ENCODE peak calls at places on chromosomes 2 and 18, in seven cellular contexts. C, T, Y, P, O, H and I are unnamed samples.

GRCh38 chr2:55986700-55987440 is 63.3 kb upstream of the EFEMP1 start:
- DNase-seq in C (no peak), T (no peak), Y (no peak), P (no peak), O (no peak), H (no peak), I (no peak)

GRCh38 chr2:223469270-223470057 is 132.7 kb downstream of the SCG2 start:
- DNase-seq in C (no peak), T (no peak), Y (peak; percentile 83), P (no peak), O (no peak), H (peak; percentile 67), I (no peak)

GRCh38 chr2:65018141-65018582 is 29.0 kb downstream of the SLC1A4 start:
- DNase-seq in C (no peak), T (no peak), Y (peak; percentile 43), P (no peak), O (peak; percentile 83), H (no peak), I (no peak)

GRCh38 chr2:160389875-160390274 is 103.7 kb downstream of the RBMS1 start:
- DNase-seq in C (no peak), T (no peak), Y (no peak), P (no peak), O (no peak), H (no peak), I (no peak)

GRCh38 chr2:134408791-134409190 is 154.9 kb downstream of the MGAT5 start:
- DNase-seq in C (no peak), T (no peak), Y (no peak), P (no peak), O (no peak), H (peak; percentile 39), I (no peak)

GRCh38 chr2:152483276-152483996 is 148.5 kb downstream of the FMNL2 start:
- DNase-seq in C (no peak), T (no peak), Y (no peak), P (no peak), O (no peak), H (peak; percentile 23), I (no peak)

GRCh38 chr2:233080836-233081229 is 20.7 kb downstream of the INPP5D start:
- DNase-seq in C (no peak), T (no peak), Y (no peak), P (no peak), O (no peak), H (no peak), I (no peak)

GRCh38 chr18:33839452-33840225 is 261.6 kb downstream of the ASXL3 start:
- DNase-seq in C (no peak), T (no peak), Y (no peak), P (no peak), O (no peak), H (peak; percentile 71), I (peak; percentile 18)

GRCh38 chr18:49858309-49859005 is 45.1 kb upstream of the ACAA2 start:
- DNase-seq in C (no peak), T (peak; percentile 91), Y (no peak), P (peak; percentile 67), O (peak; percentile 66), H (peak; percentile 65), I (peak; percentile 89)

GRCh38 chr2:220394433-220394832 is 767.0 kb downstream of the SLC4A3 start:
- DNase-seq in C (no peak), T (no peak), Y (peak; percentile 69), P (no peak), O (no peak), H (peak; percentile 57), I (no peak)

GRCh38 chr2:9473308-9473984 is 905 bp upstream of the IAH1 start:
- DNase-seq in C (no peak), T (peak; percentile 88), Y (no peak), P (peak; percentile 31), O (no peak), H (peak; percentile 56), I (peak; percentile 80)

GRCh38 chr2:120892967-120893667 is 157.4 kb downstream of the GLI2 start:
- DNase-seq in C (no peak), T (no peak), Y (peak; percentile 17), P (no peak), O (peak; percentile 28), H (no peak), I (no peak)

GRCh38 chr2:172480301-172481218 is 53.2 kb downstream of the ITGA6 start:
- DNase-seq in C (no peak), T (peak; percentile 47), Y (peak; percentile 66), P (peak; percentile 73), O (no peak), H (no peak), I (no peak)

GRCh38 chr2:132009177-132009873 is 152.4 kb downstream of the ANKRD30BL start:
- DNase-seq in C (no peak), T (no peak), Y (no peak), P (no peak), O (no peak), H (no peak), I (no peak)

DNA sequence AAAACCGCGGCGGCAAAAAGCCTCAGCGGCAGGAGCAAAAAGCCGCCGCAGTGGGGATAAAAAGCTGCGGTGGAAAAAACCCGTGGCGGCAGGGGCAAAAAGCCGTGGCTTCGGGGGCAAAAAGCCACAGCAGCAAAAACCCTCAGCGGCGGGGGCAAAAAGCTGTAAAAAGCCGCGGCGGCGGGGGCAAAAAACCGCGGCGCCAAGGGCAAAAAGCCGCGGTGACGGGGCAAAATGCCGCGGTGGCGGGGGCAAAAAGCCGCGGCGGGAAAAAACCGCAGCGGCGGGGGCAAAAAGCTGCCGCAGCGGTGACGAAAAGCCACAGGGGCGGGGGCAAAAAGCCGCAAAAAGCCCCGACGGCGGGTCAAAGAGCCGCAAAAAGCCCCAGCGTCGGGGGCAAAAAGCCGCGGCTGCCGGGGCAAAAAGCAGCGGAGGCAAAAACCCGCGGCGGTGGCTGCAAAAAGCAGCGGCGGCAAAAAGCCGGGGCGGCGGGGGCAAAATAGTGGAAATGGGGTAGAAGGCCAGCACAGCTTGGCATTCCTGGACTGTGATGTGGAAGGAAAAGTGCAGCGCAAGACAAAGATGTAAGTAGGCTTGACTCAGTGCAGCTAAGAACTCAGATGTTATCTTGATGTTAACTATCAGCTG is 151.8 kb downstream of the ANKRD30BL start:
- DNase-seq in C (no peak), T (peak; percentile 62), Y (no peak), P (no peak), O (peak; percentile 17), H (no peak), I (peak; percentile 24)
- H3K4me3 ChIP-seq in C (no peak overlapping the region), T (peak overlapping the region; percentile 49), Y (peak overlapping the region; percentile 35), P (no peak overlapping the region), O (peak overlapping the region; percentile 30), H (peak overlapping the region; percentile 0), I (peak overlapping the region; percentile 27)

DNA sequence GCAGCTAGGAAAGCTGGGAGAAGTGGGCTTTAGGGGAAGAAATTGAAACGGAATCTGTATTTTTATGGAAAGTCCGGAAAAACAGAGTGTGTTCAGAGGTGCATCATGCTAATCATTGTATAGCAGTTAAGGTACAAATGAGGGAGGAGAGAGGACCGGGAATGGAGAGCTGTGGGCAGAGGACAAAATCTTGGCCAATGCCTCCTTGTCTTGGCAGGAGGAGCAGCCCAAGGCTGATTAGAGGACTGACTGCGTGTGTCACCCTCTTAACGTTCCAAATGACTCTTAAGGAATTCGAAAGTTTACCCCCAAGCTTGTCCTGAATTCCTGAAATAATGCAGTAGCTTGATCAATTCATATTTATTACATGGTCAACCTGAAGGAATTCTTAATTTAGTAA is 81.0 kb downstream of the ZNF236 start:
- DNase-seq in C (no peak), T (no peak), Y (no peak), P (no peak), O (no peak), H (no peak), I (no peak)
- H3K36me3 ChIP-seq in C (peaks cover 2% of the 10 kb centered on the region), T (peaks cover 76% of the 10 kb centered on the region), Y (peaks cover 9% of the 10 kb centered on the region), P (no peaks in the 10 kb centered on the region), O (peaks cover 71% of the 10 kb centered on the region), H (peaks cover 4% of the 10 kb centered on the region), I (peaks cover 2% of the 10 kb centered on the region)

DNA sequence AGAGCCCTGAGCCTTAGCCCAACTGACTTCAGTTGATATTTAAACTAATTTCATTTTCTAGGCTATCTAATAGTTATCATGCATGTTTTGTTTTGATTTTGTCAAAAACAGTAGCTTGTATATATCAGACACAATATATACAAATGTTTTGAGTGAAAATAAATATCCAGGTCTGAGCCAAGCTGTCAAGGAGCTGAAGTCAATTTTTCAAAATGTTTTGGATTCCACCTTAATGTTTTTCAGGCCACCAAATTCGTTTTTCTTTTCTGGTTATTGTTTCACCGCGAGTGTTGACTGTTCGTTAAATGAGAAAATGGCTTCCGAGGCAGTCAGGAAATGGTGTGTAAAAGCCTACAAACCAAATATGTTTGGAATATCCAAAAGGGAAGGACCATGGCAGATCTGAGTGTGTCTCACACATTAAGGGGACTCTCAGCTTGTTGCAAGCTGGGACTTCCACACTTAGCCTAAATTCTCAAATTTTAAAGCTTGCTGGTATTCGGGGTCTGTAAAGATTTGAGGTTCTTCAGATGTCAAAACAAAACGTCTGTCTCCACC is 2.8 kb downstream of the HOXD12 start:
- DNase-seq in C (no peak), T (no peak), Y (no peak), P (no peak), O (no peak), H (no peak), I (no peak)
- H3K27me3 ChIP-seq in C (peaks cover 48% of the 10 kb centered on the region), T (peaks cover 100% of the 10 kb centered on the region), Y (peaks cover 96% of the 10 kb centered on the region), P (peaks cover 6% of the 10 kb centered on the region), O (peaks cover 99% of the 10 kb centered on the region), H (peaks cover 86% of the 10 kb centered on the region), I (peaks cover 99% of the 10 kb centered on the region)

GRCh38 chr2:221816566-221816965 is 244.5 kb upstream of the EPHA4 start:
- DNase-seq in C (no peak), T (no peak), Y (no peak), P (no peak), O (no peak), H (peak; percentile 46), I (no peak)
- H3K4me3 ChIP-seq in C (no peak overlapping the region), T (no peak overlapping the region), Y (no peak overlapping the region), P (no peak overlapping the region), O (no peak overlapping the region), H (no peak overlapping the region), I (no peak overlapping the region)

GRCh38 chr18:58745914-58746313 is 74.6 kb downstream of the MALT1 start:
- DNase-seq in C (no peak), T (no peak), Y (no peak), P (no peak), O (no peak), H (no peak), I (no peak)
- H3K36me3 ChIP-seq in C (peaks cover 8% of the 10 kb centered on the region), T (peaks cover 85% of the 10 kb centered on the region), Y (peaks cover 23% of the 10 kb centered on the region), P (no peaks in the 10 kb centered on the region), O (peaks cover 65% of the 10 kb centered on the region), H (peaks cover 6% of the 10 kb centered on the region), I (peaks cover 4% of the 10 kb centered on the region)

DNA sequence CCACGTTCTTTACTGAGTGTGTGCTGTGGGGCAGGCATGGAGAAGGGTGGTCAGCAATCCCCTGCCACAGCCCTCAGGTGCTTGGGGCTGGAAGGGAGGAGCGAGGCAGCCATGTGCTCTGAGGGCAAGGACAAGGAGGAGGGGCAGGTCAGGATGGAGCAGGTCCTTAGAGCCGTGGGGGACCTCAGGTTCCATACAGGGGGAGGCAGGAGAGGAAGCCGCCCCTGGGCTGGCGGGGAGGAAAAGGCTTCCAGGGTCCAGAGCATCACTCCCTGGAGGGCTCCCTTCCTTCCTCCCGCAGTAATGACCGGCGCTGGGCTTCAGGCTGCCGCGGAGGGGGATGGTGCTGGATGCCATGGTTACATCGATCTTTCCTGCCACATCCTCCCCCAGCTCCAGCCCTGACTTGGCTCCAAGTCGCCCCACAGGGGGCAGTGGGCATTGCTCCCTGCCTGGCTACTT is 6.6 kb downstream of the GAREM2 start:
- DNase-seq in C (no peak), T (peak; percentile 83), Y (peak; percentile 21), P (no peak), O (no peak), H (no peak), I (peak; percentile 86)
- H3K27me3 ChIP-seq in C (peaks cover 8% of the 10 kb centered on the region), T (peaks cover 21% of the 10 kb centered on the region), Y (peaks cover 1% of the 10 kb centered on the region), P (no peaks in the 10 kb centered on the region), O (peaks cover 38% of the 10 kb centered on the region), H (no peaks in the 10 kb centered on the region), I (peaks cover 17% of the 10 kb centered on the region)